ENCODE peak calls at places on chromosomes 6 and 20, in four cellular contexts. K is A549, L is K562, O is HepG2. V is an unnamed sample.
A peak's percentile ranks its signal among the peaks of the same experiment; 100 is the strongest.

GRCh38 chr20:29878281-29878741 is 1379.2 kb upstream of the DEFB115 start:
- DNase-seq in K (peak; percentile 69), L (peak; percentile 27), O (peak; percentile 54), V (no peak)

GRCh38 chr6:156779206-156780116 is 2.3 kb downstream of the ARID1B start:
- DNase-seq in K (peak; percentile 40), L (peak; percentile 73), O (peak; percentile 31), V (no peak)

GRCh38 chr20:46343358-46344357 is 35.4 kb upstream of the CDH22 start:
- DNase-seq in K (no peak), L (no peak), O (no peak), V (no peak)

GRCh38 chr20:30412972-30413371 is 844.5 kb upstream of the DEFB115 start:
- DNase-seq in K (no peak), L (no peak), O (no peak), V (no peak)

GRCh38 chr20:49447946-49448809 is 34.3 kb downstream of the KCNB1 start:
- DNase-seq in K (no peak), L (no peak), O (no peak), V (no peak)

GRCh38 chr6:119727504-119728219 is 378.1 kb upstream of the MAN1A1 start:
- DNase-seq in K (no peak), L (no peak), O (peak; percentile 26), V (no peak)

GRCh38 chr20:47276856-47277541 is 79.5 kb downstream of the ZMYND8 start:
- DNase-seq in K (no peak), L (no peak), O (no peak), V (peak; percentile 84)

GRCh38 chr6:24522090-24522820 is 27.5 kb downstream of the ALDH5A1 start:
- DNase-seq in K (no peak), L (peak; percentile 38), O (no peak), V (peak; percentile 17)

GRCh38 chr20:7090001-7090400 is 322.5 kb downstream of the BMP2 start:
- DNase-seq in K (no peak), L (no peak), O (no peak), V (no peak)

GRCh38 chr20:48339147-48339985 is 488.4 kb downstream of the PREX1 start:
- DNase-seq in K (no peak), L (peak; percentile 15), O (no peak), V (peak; percentile 77)

GRCh38 chr6:16136536-16137450 is 7.9 kb downstream of the MYLIP start:
- DNase-seq in K (peak; percentile 5), L (no peak), O (no peak), V (peak; percentile 92)

GRCh38 chr6:12233693-12234551 is 56.2 kb upstream of the EDN1 start:
- DNase-seq in K (peak; percentile 71), L (peak; percentile 23), O (peak; percentile 67), V (peak; percentile 84)

GRCh38 chr20:24831232-24831631 is 117.8 kb upstream of the CST7 start:
- DNase-seq in K (no peak), L (no peak), O (no peak), V (no peak)

GRCh38 chr6:41055149-41055548 is 2.1 kb downstream of the APOBEC2 start:
- DNase-seq in K (no peak), L (no peak), O (no peak), V (peak; percentile 6)
- TF ChIP-seq MAZ in K (no peak), L (no peak), O (no peak), V (no peak)

GRCh38 chr20:50794181-50794845 is 548 bp upstream of the BCAS4 start:
- DNase-seq in K (no peak), L (no peak), O (no peak), V (no peak)
- TF ChIP-seq MAZ in K (no peak), L (no peak), O (no peak), V (no peak)

DNA sequence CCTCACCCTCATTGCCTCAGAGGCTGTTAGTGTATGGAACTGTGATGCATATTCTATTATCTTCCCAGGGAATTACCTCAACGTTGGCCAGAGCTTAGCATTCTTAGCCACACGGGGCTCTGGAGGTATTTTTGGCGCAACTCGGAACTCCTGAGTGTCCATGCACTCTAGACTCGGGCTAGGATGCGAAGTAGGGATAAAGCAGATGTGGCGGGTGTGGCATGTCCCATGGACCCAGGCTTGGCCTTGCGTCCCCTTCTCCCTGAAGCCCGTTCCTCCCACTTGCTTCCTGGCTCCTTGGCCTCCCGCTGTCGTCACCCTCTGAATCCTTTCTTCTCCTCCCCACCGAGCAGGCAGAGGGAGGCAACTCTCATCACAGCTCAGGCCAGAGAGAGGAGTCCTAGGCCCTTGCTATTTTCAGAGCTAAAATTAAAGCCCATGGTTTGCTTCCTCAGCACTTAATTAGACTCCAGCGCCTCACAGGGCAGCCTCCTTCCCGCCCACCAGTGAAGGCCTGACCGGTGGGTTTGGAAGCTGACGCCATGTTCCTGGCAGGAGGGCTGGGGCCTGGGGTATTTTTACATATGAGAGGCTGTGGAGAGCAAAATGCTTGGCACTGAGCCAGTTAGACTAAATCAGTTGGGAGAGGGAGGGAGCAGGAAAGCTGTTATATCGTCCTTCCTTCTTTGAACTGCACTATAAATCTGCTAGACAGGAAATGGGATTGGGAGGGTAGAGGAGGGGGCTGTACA is 138.7 kb downstream of the FOXO3 start:
- DNase-seq in K (no peak), L (no peak), O (no peak), V (no peak)
- TF ChIP-seq MAZ in K (no peak), L (no peak), O (no peak), V (no peak)

GRCh38 chr6:147395158-147395557 is 113.3 kb upstream of the SAMD5 start:
- DNase-seq in K (no peak), L (no peak), O (no peak), V (peak; percentile 46)
- TF ChIP-seq MAZ in K (no peak), L (no peak), O (no peak), V (no peak)

GRCh38 chr20:12394786-12395185 is 477.1 kb downstream of the BTBD3 start:
- DNase-seq in K (no peak), L (no peak), O (no peak), V (no peak)
- TF ChIP-seq MAZ in K (no peak), L (no peak), O (no peak), V (no peak)

GRCh38 chr20:13231031-13231752 is 10.1 kb downstream of the ISM1 start:
- DNase-seq in K (peak; percentile 19), L (no peak), O (no peak), V (peak; percentile 28)

GRCh38 chr20:13234961-13235360 is 13.9 kb downstream of the ISM1 start:
- DNase-seq in K (no peak), L (no peak), O (no peak), V (no peak)

GRCh38 chr20:13238001-13238653 is 17.1 kb downstream of the ISM1 start:
- DNase-seq in K (no peak), L (no peak), O (no peak), V (no peak)

GRCh38 chr20:13232999-13233398 is 11.9 kb downstream of the ISM1 start:
- DNase-seq in K (no peak), L (no peak), O (no peak), V (no peak)

GRCh38 chr20:13236990-13237720 is 16.1 kb downstream of the ISM1 start:
- DNase-seq in K (no peak), L (no peak), O (no peak), V (no peak)
- TF ChIP-seq MAZ in K (no peak), L (no peak), O (no peak), V (no peak)

GRCh38 chr6:105951322-105951721 is 134.8 kb upstream of the PRDM1 start:
- DNase-seq in K (no peak), L (no peak), O (no peak), V (no peak)
- TF ChIP-seq MAZ in K (no peak), L (no peak), O (no peak), V (no peak)

GRCh38 chr6:109715616-109716015 is 24.5 kb downstream of the FIG4 start:
- DNase-seq in K (no peak), L (no peak), O (no peak), V (no peak)
- TF ChIP-seq MAZ in K (no peak), L (no peak), O (no peak), V (no peak)

GRCh38 chr6:87753131-87753685 is 51.2 kb upstream of the AKIRIN2 start:
- DNase-seq in K (no peak), L (no peak), O (no peak), V (no peak)

GRCh38 chr6:87756858-87757257 is 54.8 kb upstream of the AKIRIN2 start:
- DNase-seq in K (peak; percentile 9), L (peak; percentile 65), O (no peak), V (peak; percentile 83)

GRCh38 chr6:87754828-87755227 is 52.8 kb upstream of the AKIRIN2 start:
- DNase-seq in K (no peak), L (no peak), O (no peak), V (no peak)

GRCh38 chr6:87757792-87758191 is 55.8 kb upstream of the AKIRIN2 start:
- DNase-seq in K (no peak), L (no peak), O (no peak), V (no peak)

GRCh38 chr6:87755697-87756671 is 54.0 kb upstream of the AKIRIN2 start:
- DNase-seq in K (no peak), L (peak; percentile 36), O (no peak), V (peak; percentile 17)
- TF ChIP-seq MAZ in K (no peak), L (no peak), O (no peak), V (no peak)

GRCh38 chr20:33124994-33125393 is 43.0 kb upstream of the BPIFA2 start:
- DNase-seq in K (no peak), L (no peak), O (no peak), V (no peak)

GRCh38 chr20:33124261-33124660 is 43.7 kb upstream of the BPIFA2 start:
- DNase-seq in K (no peak), L (no peak), O (no peak), V (no peak)

GRCh38 chr20:33130553-33130952 is 37.4 kb upstream of the BPIFA2 start:
- DNase-seq in K (no peak), L (no peak), O (no peak), V (no peak)

GRCh38 chr20:33127422-33128097 is 40.4 kb upstream of the BPIFA2 start:
- DNase-seq in K (no peak), L (no peak), O (peak; percentile 79), V (no peak)

GRCh38 chr20:33125983-33126382 is 42.0 kb upstream of the BPIFA2 start:
- DNase-seq in K (no peak), L (no peak), O (peak; percentile 45), V (no peak)
- TF ChIP-seq MAZ in K (no peak), L (no peak), O (no peak), V (no peak)

V was measured in IMR-90.